ENCODE peak calls at places on chromosomes 2 and 18, in eight cellular contexts. G is mammary epithelial cell, K is GM23248, N is fibroblast of lung, X is endothelial cell of umbilical vein, T is IMR-90, S is HCT116, Z is PC-9. W is an unnamed sample. For H3K4me1 and H3K36me3, the result is how much of the 10 kb centered on the place peaks cover.

GRCh38 chr2:188292446-188293239 is 969 bp downstream of the GULP1 start:
- DNase-seq in X (peak), Z (peak), G (peak), K (peak), T (peak), S (peak), N (peak), W (peak)

GRCh38 chr2:188984126-188984525 is 10.0 kb downstream of the COL3A1 start:
- DNase-seq in S (no peak), K (peak), X (peak), G (peak), Z (no peak), T (peak), N (peak), W (no peak)

GRCh38 chr18:47587587-47587986 is 336.1 kb upstream of the SKOR2 start:
- DNase-seq in Z (no peak), N (no peak), S (no peak), X (no peak), G (no peak), T (no peak), K (no peak), W (no peak)

GRCh38 chr18:58168221-58168620 is 124.2 kb downstream of the NEDD4L start:
- DNase-seq in Z (no peak), T (no peak), X (no peak), G (no peak), K (no peak), N (peak), S (no peak), W (no peak)

GRCh38 chr18:68177807-68178702 is 536.9 kb downstream of the TMX3 start:
- DNase-seq in X (peak), K (peak), N (peak), T (peak), S (no peak), Z (peak), G (peak), W (no peak)

GRCh38 chr2:120589782-120590608 is 145.7 kb upstream of the GLI2 start:
- DNase-seq in G (peak), Z (peak), T (peak), X (peak), K (peak), S (no peak), N (peak), W (no peak)

GRCh38 chr18:26656944-26657536 is 108.7 kb upstream of the KCTD1 start:
- DNase-seq in K (peak), S (no peak), T (peak), Z (peak), G (peak), N (peak), X (peak), W (peak)

GRCh38 chr2:225272173-225272572 is 127.3 kb upstream of the NYAP2 start:
- DNase-seq in X (no peak), S (no peak), K (no peak), N (no peak), Z (no peak), G (peak), T (no peak), W (no peak)

GRCh38 chr18:35592298-35592697 is 10.8 kb downstream of the GALNT1 start:
- DNase-seq in N (no peak), T (no peak), G (no peak), X (no peak), S (no peak), Z (no peak), K (no peak), W (no peak)

GRCh38 chr18:49491857-49492693 is 5.0 kb upstream of the C18orf32 start:
- DNase-seq in T (peak), X (peak), Z (peak), G (peak), K (peak), S (peak), N (peak), W (peak)
- H3K4me1 ChIP-seq in T (under half), X (under half), Z (under half), G (under half), K (under half), S (under half), N (under half), W (under half)

DNA sequence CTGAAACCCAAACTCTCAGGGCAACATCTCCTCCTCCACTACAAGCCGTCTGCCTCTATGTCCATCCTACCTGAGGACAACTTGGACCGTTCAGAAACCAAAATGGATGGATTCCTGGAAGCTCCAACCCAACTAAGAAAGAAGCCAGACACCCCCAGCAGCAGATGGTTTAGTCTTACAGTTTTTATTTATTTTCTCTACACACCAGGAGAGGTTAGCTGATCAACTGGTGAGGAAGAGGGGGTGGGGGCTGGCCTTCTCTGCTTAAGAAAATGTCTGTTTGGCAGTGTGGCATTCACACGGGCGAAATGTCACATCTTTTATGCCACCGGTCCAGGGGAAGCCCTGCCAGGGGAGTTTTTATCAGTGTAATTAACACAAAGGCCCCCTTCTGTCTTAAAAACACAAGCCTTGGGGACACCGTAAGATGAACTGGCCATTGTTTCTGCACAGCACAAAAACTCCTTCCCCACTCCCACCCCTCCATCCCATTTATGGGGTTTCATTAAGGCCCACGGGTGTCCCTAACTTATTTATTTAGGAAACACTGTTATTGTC is 217.2 kb downstream of the C1D start:
- DNase-seq in S (no peak), N (peak), G (no peak), Z (no peak), K (no peak), T (peak), X (no peak), W (peak)
- H2AFZ ChIP-seq in S (no peak), N (no peak), G (peak), Z (no peak), K (peak), T (no peak), X (no peak), W (peak)

GRCh38 chr18:63399300-63399699 is 23.0 kb downstream of the VPS4B start:
- DNase-seq in K (no peak), G (no peak), S (no peak), Z (no peak), N (no peak), T (no peak), X (no peak), W (no peak)
- H3K36me3 ChIP-seq in K (half or more), G (half or more), S (under half), Z (half or more), N (under half), T (half or more), X (under half), W (under half)

GRCh38 chr2:168058675-168059074 is 188.7 kb downstream of the STK39 start:
- DNase-seq in T (no peak), Z (no peak), X (no peak), N (no peak), S (no peak), K (no peak), G (no peak), W (no peak)
- H3K4me1 ChIP-seq in T (under half), Z (under half), X (under half), N (under half), S (under half), K (under half), G (under half), W (under half)